ENCODE peak calls at places on chromosomes 12 and 14, in four cellular contexts. Y is glomerular endothelial cell; G is activated CD4-positive, CD25-positive, alpha-beta regulatory T cell; R is esophagus muscularis mucosa. Q is an unnamed sample.

GRCh38 chr12:117968826-117969659 is at the start of gene KSR2:
- DNase-seq in Y (no peak), G (peak), R (no peak), Q (no peak)

GRCh38 chr12:47190271-47190750 is 110.6 kb upstream of the AMIGO2 start:
- DNase-seq in Y (no peak), G (no peak), R (no peak), Q (no peak)

GRCh38 chr14:104318558-104319488 is 180.4 kb downstream of the KIF26A start:
- DNase-seq in Y (no peak), G (no peak), R (no peak), Q (no peak)

GRCh38 chr14:89093083-89093482 is 268.6 kb downstream of the TTC8 start:
- DNase-seq in Y (no peak), G (no peak), R (no peak), Q (no peak)

GRCh38 chr14:91367173-91368171 is 50.1 kb downstream of the CCDC88C start:
- DNase-seq in Y (no peak), G (peak), R (no peak), Q (no peak)

GRCh38 chr14:104132981-104133380 is 5.4 kb upstream of the KIF26A start:
- DNase-seq in Y (no peak), G (no peak), R (no peak), Q (no peak)

GRCh38 chr14:91142214-91142668 is 28.4 kb downstream of the DGLUCY start:
- DNase-seq in Y (no peak), G (no peak), R (no peak), Q (no peak)

GRCh38 chr12:27999521-27999920 is 27.0 kb upstream of the PTHLH start:
- DNase-seq in Y (no peak), G (no peak), R (no peak), Q (no peak)

GRCh38 chr12:96041181-96041580 is 5.8 kb upstream of the LTA4H start:
- DNase-seq in Y (no peak), G (no peak), R (no peak), Q (no peak)

GRCh38 chr14:69625299-69626131 is 14.1 kb downstream of the SUSD6 start:
- DNase-seq in Y (no peak), G (peak), R (no peak), Q (peak)

GRCh38 chr12:25977047-25977446 is 18.6 kb downstream of the RASSF8 start:
- DNase-seq in Y (no peak), G (no peak), R (no peak), Q (no peak)

GRCh38 chr12:2640709-2641108 is 154.1 kb upstream of the FKBP4 start:
- DNase-seq in Y (peak), G (no peak), R (no peak), Q (no peak)

GRCh38 chr14:100025111-100025510 is 40.1 kb upstream of the EVL start:
- DNase-seq in Y (no peak), G (no peak), R (no peak), Q (no peak)

GRCh38 chr12:131644481-131644880 is 66.4 kb upstream of the SFSWAP start:
- DNase-seq in Y (no peak), G (no peak), R (no peak), Q (no peak)

GRCh38 chr14:30085943-30086342 is 158.3 kb upstream of the PRKD1 start:
- DNase-seq in Y (no peak), G (no peak), R (no peak), Q (no peak)

GRCh38 chr12:68028647-68029046 is 39.4 kb downstream of the IFNG-AS1 start:
- DNase-seq in Y (no peak), G (no peak), R (no peak), Q (no peak)

GRCh38 chr14:69346710-69347109 is 51.4 kb downstream of the ERH start:
- DNase-seq in Y (no peak), G (no peak), R (no peak), Q (no peak)

GRCh38 chr14:105069554-105069886 is 4.3 kb upstream of the GPR132 start:
- DNase-seq in Y (no peak), G (no peak), R (no peak), Q (no peak)

GRCh38 chr14:69674546-69675245 is 63.3 kb downstream of the SUSD6 start:
- DNase-seq in Y (no peak), G (no peak), R (no peak), Q (no peak)

GRCh38 chr12:124716208-124717141 is 147.2 kb downstream of the SCARB1 start:
- DNase-seq in Y (no peak), G (no peak), R (no peak), Q (no peak)

GRCh38 chr12:125093681-125094025 is 28.4 kb downstream of the AACS start:
- DNase-seq in Y (no peak), G (no peak), R (no peak), Q (no peak)

GRCh38 chr14:55432628-55433027 is 7.8 kb downstream of the TBPL2 start:
- DNase-seq in Y (no peak), G (no peak), R (no peak), Q (no peak)

GRCh38 chr12:51714666-51715065 is 123.6 kb downstream of the SCN8A start:
- DNase-seq in Y (no peak), G (no peak), R (no peak), Q (no peak)

GRCh38 chr14:31993521-31993941 is 83.6 kb upstream of the ARHGAP5 start:
- DNase-seq in Y (no peak), G (no peak), R (no peak), Q (no peak)

GRCh38 chr12:79128956-79129355 is 264.4 kb downstream of the SYT1 start:
- DNase-seq in Y (no peak), G (no peak), R (no peak), Q (no peak)

GRCh38 chr14:23610815-23611289 is 25.3 kb upstream of the DHRS2 start:
- DNase-seq in Y (no peak), G (no peak), R (no peak), Q (no peak)

GRCh38 chr12:107458990-107459389 is 226.6 kb upstream of the PWP1 start:
- DNase-seq in Y (no peak), G (no peak), R (no peak), Q (no peak)

GRCh38 chr14:75518625-75519024 is 3.6 kb upstream of the BATF start:
- DNase-seq in Y (no peak), G (no peak), R (peak), Q (no peak)

GRCh38 chr12:112178796-112179195 is 53.4 kb downstream of the TRAFD1 start:
- DNase-seq in Y (no peak), G (no peak), R (no peak), Q (no peak)

GRCh38 chr12:56150563-56150962 is 1.8 kb upstream of the MYL6B start:
- DNase-seq in Y (no peak), G (no peak), R (no peak), Q (no peak)

GRCh38 chr12:46402451-46402850 is 29.9 kb upstream of the SLC38A2 start:
- DNase-seq in Y (no peak), G (no peak), R (no peak), Q (no peak)

GRCh38 chr12:121059031-121059898 is 20.2 kb upstream of the OASL start:
- DNase-seq in Y (no peak), G (no peak), R (peak), Q (no peak)